ENCODE peak calls at places on chromosomes 5 and 9, in four cellular contexts. W is spleen; J is CD8-positive, alpha-beta memory T cell; B is BE2C. P is an unnamed sample. For H3K9me3 and H3K27me3, the result is how much of the 10 kb centered on the place peaks cover.

GRCh38 chr9:3508078-3508431 is 17.7 kb downstream of the RFX3 start:
- DNase-seq in W (no peak), J (no peak), B (no peak), P (no peak)

GRCh38 chr5:37575541-37576489 is 196.7 kb downstream of the WDR70 start:
- DNase-seq in W (no peak), J (no peak), B (no peak), P (no peak)

GRCh38 chr5:143133721-143134120 is 269.8 kb downstream of the NR3C1 start:
- DNase-seq in W (no peak), J (no peak), B (no peak), P (no peak)

GRCh38 chr5:43691275-43691674 is 88.3 kb downstream of the NNT start:
- DNase-seq in W (no peak), J (no peak), B (no peak), P (no peak)

GRCh38 chr5:138186002-138186447 is 7.1 kb downstream of the KIF20A start:
- DNase-seq in W (no peak), J (no peak), B (no peak), P (no peak)

GRCh38 chr9:79946718-79947117 is 375.0 kb downstream of the TLE4 start:
- DNase-seq in W (no peak), J (no peak), B (no peak), P (no peak)

GRCh38 chr5:54738118-54738972 is 220.8 kb downstream of the SNX18 start:
- DNase-seq in W (peak), J (no peak), B (peak), P (peak)

GRCh38 chr5:152811985-152812384 is 406.9 kb upstream of the NMUR2 start:
- DNase-seq in W (no peak), J (no peak), B (no peak), P (no peak)

GRCh38 chr9:28007097-28007817 is 434.0 kb upstream of the C9orf72 start:
- DNase-seq in W (no peak), J (no peak), B (no peak), P (no peak)

GRCh38 chr5:150542933-150543445 is 35.1 kb downstream of the NDST1 start:
- DNase-seq in W (peak), J (no peak), B (no peak), P (no peak)

GRCh38 chr5:159104058-159104651 is 4.4 kb upstream of the EBF1 start:
- DNase-seq in W (peak), J (no peak), B (peak), P (no peak)

GRCh38 chr9:37444890-37445289 is 20.4 kb downstream of the ZBTB5 start:
- DNase-seq in W (no peak), J (no peak), B (no peak), P (no peak)

GRCh38 chr5:7261049-7261448 is 134.9 kb upstream of the ADCY2 start:
- DNase-seq in W (no peak), J (no peak), B (no peak), P (no peak)

GRCh38 chr5:165903835-165904234 is 2387.6 kb upstream of the WWC1 start:
- DNase-seq in W (no peak), J (no peak), B (no peak), P (no peak)

GRCh38 chr5:125961150-125961549 is 462.1 kb upstream of the GRAMD2B start:
- DNase-seq in W (no peak), J (no peak), B (no peak), P (no peak)

GRCh38 chr9:2406252-2406651 is 215.3 kb upstream of the VLDLR start:
- DNase-seq in W (no peak), J (no peak), B (no peak), P (no peak)

GRCh38 chr5:106116682-106117081 is 1554.1 kb downstream of the EFNA5 start:
- DNase-seq in W (no peak), J (no peak), B (no peak), P (no peak)

GRCh38 chr9:19371942-19372341 is 8.1 kb downstream of the RPS6 start:
- DNase-seq in W (no peak), J (no peak), B (no peak), P (no peak)

GRCh38 chr5:157328277-157328912 is 62.5 kb downstream of the CYFIP2 start:
- DNase-seq in W (peak), J (peak), B (peak), P (peak)

GRCh38 chr5:173829826-173830225 is 58.3 kb upstream of the CPEB4 start:
- DNase-seq in W (no peak), J (no peak), B (peak), P (no peak)

GRCh38 chr9:131627846-131628820 is 82.8 kb downstream of the PRRT1B start:
- DNase-seq in W (peak), J (peak), B (peak), P (peak)

GRCh38 chr9:81608289-81608657 is 81.1 kb downstream of the TLE1 start:
- DNase-seq in W (no peak), J (no peak), B (no peak), P (no peak)

GRCh38 chr5:142839711-142840441 is 69.7 kb downstream of the ARHGAP26 start:
- DNase-seq in W (no peak), J (no peak), B (no peak), P (peak)

GRCh38 chr9:15606667-15607472 is 54.0 kb downstream of the CCDC171 start:
- DNase-seq in W (no peak), J (no peak), B (no peak), P (no peak)

GRCh38 chr5:56814361-56814962 is 887 bp upstream of the MAP3K1 start:
- DNase-seq in W (peak), J (peak), B (peak), P (no peak)

GRCh38 chr9:37212435-37212834 is 92.1 kb downstream of the ZCCHC7 start:
- DNase-seq in W (no peak), J (no peak), B (no peak), P (no peak)

GRCh38 chr5:169091396-169091980 is 209.5 kb downstream of the SLIT3 start:
- DNase-seq in W (no peak), J (no peak), B (no peak), P (peak)

GRCh38 chr5:172904643-172905345 is 54.4 kb upstream of the RPL26L1 start:
- DNase-seq in W (no peak), J (no peak), B (peak), P (peak)

GRCh38 chr5:178564386-178564785 is 25.8 kb downstream of the COL23A1 start:
- DNase-seq in W (no peak), J (no peak), B (no peak), P (no peak)

GRCh38 chr5:56091664-56092063 is 96.9 kb upstream of the IL6ST start:
- DNase-seq in W (no peak), J (no peak), B (no peak), P (no peak)

GRCh38 chr5:153792305-153792704 is 246.4 kb downstream of the FAM114A2 start:
- DNase-seq in W (no peak), J (no peak), B (no peak), P (no peak)

GRCh38 chr9:126781717-126782388 is 23.0 kb upstream of the ZBTB43 start:
- DNase-seq in W (peak), J (peak), B (peak), P (peak)

DNA sequence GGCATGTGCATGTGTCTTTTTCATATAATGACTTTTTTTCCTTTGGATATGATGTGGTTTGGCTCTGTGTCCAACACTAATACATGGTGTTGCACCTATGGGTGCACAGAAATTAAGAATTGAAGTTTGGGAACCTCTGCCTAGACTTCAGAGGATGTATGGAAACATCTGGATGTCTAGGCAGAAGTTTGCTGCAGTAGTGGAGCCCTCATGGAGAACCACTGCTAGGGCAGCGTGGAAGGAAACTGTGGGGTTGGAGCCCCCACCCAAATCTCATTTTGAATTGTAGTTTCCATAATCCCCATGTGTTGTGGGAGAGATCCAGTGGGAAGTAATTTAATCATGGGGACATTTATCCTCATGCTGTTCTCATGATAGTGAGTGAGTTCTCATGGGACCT is 235.0 kb upstream of the TRPC7 start:
- DNase-seq in W (no peak), J (no peak), B (no peak), P (no peak)
- H3K9me3 ChIP-seq in W (under half), J (under half), B (under half), P (under half)

GRCh38 chr5:88689662-88690351 is 193.2 kb downstream of the MEF2C start:
- DNase-seq in W (no peak), J (no peak), B (no peak), P (no peak)
- H3K27me3 ChIP-seq in W (half or more), J (half or more), B (half or more), P (half or more)

GRCh38 chr5:60018091-60018490 is 124.6 kb upstream of the PDE4D start:
- DNase-seq in W (no peak), J (no peak), B (no peak), P (no peak)

GRCh38 chr5:60010328-60010727 is 116.8 kb upstream of the PDE4D start:
- DNase-seq in W (no peak), J (no peak), B (no peak), P (no peak)

GRCh38 chr5:60014331-60014730 is 120.8 kb upstream of the PDE4D start:
- DNase-seq in W (no peak), J (no peak), B (no peak), P (no peak)
- H3K9me3 ChIP-seq in W (under half), J (under half), B (under half), P (under half)

GRCh38 chr9:138020795-138021182 is 143.2 kb downstream of the CACNA1B start:
- DNase-seq in W (no peak), J (no peak), B (no peak), P (no peak)
- H3K27me3 ChIP-seq in W (under half), J (under half), B (under half), P (under half)

DNA sequence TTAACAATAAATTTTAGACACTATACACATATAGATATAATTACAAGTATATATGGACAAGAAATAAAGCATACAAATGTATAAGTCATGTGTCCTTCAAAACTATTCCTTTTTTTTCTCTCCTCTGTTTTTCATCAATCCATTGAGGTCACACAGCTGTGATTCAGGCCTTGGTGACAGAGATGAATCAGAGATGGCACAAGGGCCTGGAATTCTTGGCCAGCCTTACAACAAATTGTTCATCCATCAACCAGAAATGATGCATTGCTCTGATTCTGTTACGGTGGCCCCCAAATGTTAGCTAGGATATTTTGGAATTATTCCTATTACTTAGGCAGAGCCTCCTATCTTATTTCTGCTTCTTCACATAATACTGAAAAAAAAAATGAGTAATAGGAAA is 108.7 kb upstream of the MPDZ start:
- DNase-seq in W (no peak), J (no peak), B (no peak), P (peak)
- H3K9me3 ChIP-seq in W (under half), J (under half), B (under half), P (under half)

DNA sequence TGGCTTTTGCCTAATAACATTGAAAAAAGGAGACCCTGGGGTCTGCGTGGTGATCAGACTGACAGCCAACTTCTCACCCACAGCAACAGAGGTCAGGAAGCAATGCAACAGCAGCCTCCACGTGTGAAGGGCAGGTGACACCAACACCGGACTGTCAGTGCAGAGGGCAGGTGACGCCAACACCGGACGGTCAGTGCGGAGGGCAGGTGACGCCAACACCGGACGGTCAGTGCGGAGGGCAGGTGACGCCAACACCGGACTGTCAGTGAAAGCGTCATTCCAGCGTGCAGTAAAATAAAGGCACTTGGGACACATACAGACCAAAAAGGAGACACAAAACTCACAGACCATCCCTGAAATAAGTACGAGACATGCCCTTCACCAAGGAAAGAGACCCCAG is 37.2 kb upstream of the CEP72 start:
- DNase-seq in W (no peak), J (no peak), B (no peak), P (no peak)
- H3K27me3 ChIP-seq in W (under half), J (under half), B (under half), P (under half)

GRCh38 chr5:62985749-62986148 is 407.1 kb downstream of the LRRC70 start:
- DNase-seq in W (no peak), J (no peak), B (no peak), P (no peak)
- H3K9me3 ChIP-seq in W (under half), J (under half), B (under half), P (under half)

GRCh38 chr5:11903614-11904269 is 504 bp downstream of the CTNND2 start:
- DNase-seq in W (peak), J (no peak), B (peak), P (no peak)
- H3K27me3 ChIP-seq in W (under half), J (under half), B (under half), P (under half)